ENCODE peak calls at places on chromosomes 12 and 14, in five cellular contexts. T, S, Z, A and E are unnamed samples.

GRCh38 chr12:12207746-12208145 is 59.1 kb downstream of the LRP6 start:
- DNase-seq in T (no peak), S (no peak), Z (no peak), A (no peak), E (no peak)

GRCh38 chr12:80432061-80432460 is 12.0 kb upstream of the PTPRQ start:
- DNase-seq in T (no peak), S (no peak), Z (no peak), A (no peak), E (no peak)

GRCh38 chr14:64649383-64649998 is 54.7 kb upstream of the PLEKHG3 start:
- DNase-seq in T (no peak), S (no peak), Z (peak; percentile 59), A (no peak), E (no peak)

GRCh38 chr12:123167329-123167728 is 16.4 kb upstream of the PITPNM2 start:
- DNase-seq in T (no peak), S (no peak), Z (no peak), A (no peak), E (no peak)

GRCh38 chr12:117803013-117803412 is 165.8 kb downstream of the KSR2 start:
- DNase-seq in T (no peak), S (no peak), Z (no peak), A (no peak), E (no peak)

GRCh38 chr14:68694516-68695235 is 98.2 kb downstream of the ZFP36L1 start:
- DNase-seq in T (no peak), S (no peak), Z (no peak), A (no peak), E (no peak)

GRCh38 chr14:21711360-21711961 is 37.8 kb upstream of the OR4E1 start:
- DNase-seq in T (peak; percentile 59), S (no peak), Z (peak; percentile 26), A (no peak), E (peak; percentile 26)

GRCh38 chr14:80754696-80755095 is 186.8 kb downstream of the CEP128 start:
- DNase-seq in T (no peak), S (no peak), Z (no peak), A (no peak), E (no peak)

GRCh38 chr12:90128526-90128925 is 419.9 kb upstream of the ATP2B1 start:
- DNase-seq in T (no peak), S (no peak), Z (no peak), A (no peak), E (no peak)

GRCh38 chr12:62268956-62269355 is 8.8 kb downstream of the USP15 start:
- DNase-seq in T (no peak), S (no peak), Z (no peak), A (no peak), E (no peak)

GRCh38 chr14:50083467-50084337 is 32.7 kb downstream of the VCPKMT start:
- DNase-seq in T (no peak), S (no peak), Z (no peak), A (no peak), E (no peak)

GRCh38 chr14:43141636-43142191 is 1365.4 kb downstream of the FSCB start:
- DNase-seq in T (no peak), S (no peak), Z (peak; percentile 13), A (no peak), E (no peak)

GRCh38 chr14:50260511-50260910 is 29.1 kb upstream of the SOS2 start:
- DNase-seq in T (peak; percentile 16), S (no peak), Z (peak; percentile 23), A (no peak), E (peak; percentile 18)

GRCh38 chr12:78185109-78185508 is 354.4 kb downstream of the NAV3 start:
- DNase-seq in T (no peak), S (no peak), Z (no peak), A (no peak), E (no peak)

GRCh38 chr12:117507547-117507946 is 146.1 kb upstream of the NOS1 start:
- DNase-seq in T (no peak), S (no peak), Z (no peak), A (no peak), E (no peak)

GRCh38 chr14:36818794-36819384 is 157.2 kb downstream of the PAX9 start:
- DNase-seq in T (peak; percentile 18), S (no peak), Z (no peak), A (no peak), E (no peak)

GRCh38 chr14:34460841-34461240 is 1.2 kb downstream of the SPTSSA start:
- DNase-seq in T (no peak), S (no peak), Z (no peak), A (no peak), E (no peak)

GRCh38 chr12:40107803-40108620 is 2.1 kb upstream of the SLC2A13 start:
- DNase-seq in T (no peak), S (no peak), Z (no peak), A (no peak), E (no peak)

GRCh38 chr14:102504302-102504950 is 5.2 kb downstream of the ANKRD9 start:
- DNase-seq in T (no peak), S (no peak), Z (no peak), A (no peak), E (no peak)

GRCh38 chr14:101235042-101235871 is 326.0 kb upstream of the DIO3 start:
- DNase-seq in T (peak; percentile 25), S (peak; percentile 50), Z (peak; percentile 64), A (no peak), E (peak; percentile 95)

GRCh38 chr12:96872946-96873345 is 34.1 kb upstream of the NEDD1 start:
- DNase-seq in T (no peak), S (no peak), Z (no peak), A (no peak), E (no peak)

GRCh38 chr12:101089271-101089670 is 120.8 kb downstream of the SLC5A8 start:
- DNase-seq in T (no peak), S (no peak), Z (no peak), A (no peak), E (no peak)

GRCh38 chr14:91352101-91352500 is 65.5 kb downstream of the CCDC88C start:
- DNase-seq in T (no peak), S (peak; percentile 68), Z (peak; percentile 47), A (no peak), E (peak; percentile 63)

GRCh38 chr14:91244501-91244901 is at the start of gene GPR68:
- DNase-seq in T (peak; percentile 46), S (peak; percentile 58), Z (peak; percentile 78), A (peak; percentile 63), E (peak; percentile 80)

GRCh38 chr14:68404652-68405183 is 388.1 kb downstream of the ZFP36L1 start:
- DNase-seq in T (peak; percentile 51), S (no peak), Z (no peak), A (no peak), E (no peak)

GRCh38 chr12:16063728-16064127 is 152.6 kb downstream of the DERA start:
- DNase-seq in T (no peak), S (no peak), Z (no peak), A (no peak), E (no peak)

GRCh38 chr14:102654298-102654697 is 61.8 kb downstream of the RCOR1 start:
- DNase-seq in T (no peak), S (no peak), Z (no peak), A (no peak), E (no peak)

GRCh38 chr12:104683831-104684503 is 227.2 kb downstream of the CHST11 start:
- DNase-seq in T (no peak), S (no peak), Z (no peak), A (no peak), E (no peak)

GRCh38 chr12:104680506-104680905 is 223.8 kb downstream of the CHST11 start:
- DNase-seq in T (no peak), S (no peak), Z (no peak), A (no peak), E (no peak)

GRCh38 chr12:104684884-104685283 is 228.1 kb downstream of the CHST11 start:
- DNase-seq in T (no peak), S (no peak), Z (no peak), A (no peak), E (no peak)

GRCh38 chr12:104681012-104681690 is 224.4 kb downstream of the CHST11 start:
- DNase-seq in T (no peak), S (no peak), Z (no peak), A (no peak), E (no peak)

GRCh38 chr12:104682790-104683279 is 226.1 kb downstream of the CHST11 start:
- DNase-seq in T (no peak), S (no peak), Z (no peak), A (no peak), E (no peak)
- H3K4me3 ChIP-seq in T (no peak overlapping the region), S (no peak overlapping the region), Z (no peak overlapping the region), A (no peak overlapping the region), E (no peak overlapping the region)

GRCh38 chr12:70646850-70647249 is 9.6 kb upstream of the PTPRB start:
- DNase-seq in T (peak; percentile 82), S (no peak), Z (no peak), A (no peak), E (no peak)

GRCh38 chr12:70644836-70645235 is 7.6 kb upstream of the PTPRB start:
- DNase-seq in T (no peak), S (no peak), Z (no peak), A (no peak), E (no peak)

GRCh38 chr12:70648191-70648590 is 11.0 kb upstream of the PTPRB start:
- DNase-seq in T (no peak), S (no peak), Z (no peak), A (no peak), E (no peak)

GRCh38 chr12:70643927-70644326 is 6.7 kb upstream of the PTPRB start:
- DNase-seq in T (no peak), S (no peak), Z (no peak), A (no peak), E (no peak)

GRCh38 chr12:70645494-70646317 is 8.5 kb upstream of the PTPRB start:
- DNase-seq in T (peak; percentile 94), S (peak; percentile 40), Z (no peak), A (peak; percentile 83), E (no peak)
- H3K36me3 ChIP-seq in T (no peaks in the 10 kb centered on the region), S (no peaks in the 10 kb centered on the region), Z (no peaks in the 10 kb centered on the region), A (no peaks in the 10 kb centered on the region), E (no peaks in the 10 kb centered on the region)

DNA sequence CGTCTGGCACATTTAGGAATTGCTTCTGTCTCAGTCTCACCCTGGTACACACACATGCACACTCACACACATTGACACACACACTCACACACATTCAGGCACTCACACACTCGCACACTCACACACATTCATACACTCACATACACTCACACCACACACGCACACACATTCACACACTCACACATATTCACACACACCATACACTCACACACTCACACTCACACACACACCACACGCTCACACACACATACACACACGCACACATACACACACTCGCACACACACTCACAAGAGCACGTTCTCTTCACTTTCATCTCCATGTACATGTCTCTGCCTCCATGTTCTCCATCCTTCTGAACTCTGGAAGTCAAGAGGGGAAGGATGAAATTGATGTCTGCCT is 23.1 kb upstream of the SMUG1 start:
- DNase-seq in T (no peak), S (no peak), Z (no peak), A (no peak), E (no peak)
- H3K27me3 ChIP-seq in T (peaks cover 7% of the 10 kb centered on the region), S (peaks cover 89% of the 10 kb centered on the region), Z (no peaks in the 10 kb centered on the region), A (no peaks in the 10 kb centered on the region), E (peaks cover 37% of the 10 kb centered on the region)

GRCh38 chr14:61536661-61537566 is 158.4 kb upstream of the HIF1A start:
- DNase-seq in T (no peak), S (no peak), Z (no peak), A (no peak), E (no peak)

GRCh38 chr14:61533513-61534255 is 161.6 kb upstream of the HIF1A start:
- DNase-seq in T (no peak), S (no peak), Z (no peak), A (no peak), E (no peak)

GRCh38 chr14:61537567-61538463 is 157.5 kb upstream of the HIF1A start:
- DNase-seq in T (peak; percentile 57), S (no peak), Z (no peak), A (no peak), E (peak; percentile 62)

GRCh38 chr14:61535032-61535431 is 160.3 kb upstream of the HIF1A start:
- DNase-seq in T (no peak), S (no peak), Z (no peak), A (no peak), E (no peak)

GRCh38 chr14:61535470-61535869 is 159.8 kb upstream of the HIF1A start:
- DNase-seq in T (no peak), S (no peak), Z (no peak), A (no peak), E (no peak)
- H3K4me3 ChIP-seq in T (no peak overlapping the region), S (no peak overlapping the region), Z (no peak overlapping the region), A (no peak overlapping the region), E (no peak overlapping the region)